ENCODE peak calls at places on chromosomes 1 and 21, in nine cellular contexts. One of them, this sample, is unnamed.

GRCh38 chr1:15056515-15057285 is 96.8 kb upstream of the TMEM51 start:
- DNase-seq in HCT116: no peak
- DNase-seq in OCI-LY7: no peak
- DNase-seq in PC-3: peak
- DNase-seq in GM23248: peak
- DNase-seq in GM23338: no peak
- DNase-seq in SK-N-SH: peak
- DNase-seq in neural progenitor cell: no peak
- DNase-seq in MM.1S: no peak
- DNase-seq in this sample: no peak

GRCh38 chr21:17693801-17694200 is 81.1 kb upstream of the BTG3 start:
- DNase-seq in HCT116: no peak
- DNase-seq in OCI-LY7: no peak
- DNase-seq in PC-3: no peak
- DNase-seq in GM23248: no peak
- DNase-seq in GM23338: no peak
- DNase-seq in SK-N-SH: no peak
- DNase-seq in neural progenitor cell: no peak
- DNase-seq in MM.1S: no peak
- DNase-seq in this sample: no peak

GRCh38 chr1:200896571-200897187 is 2.0 kb downstream of the INAVA start:
- DNase-seq in HCT116: peak
- DNase-seq in OCI-LY7: no peak
- DNase-seq in PC-3: peak
- DNase-seq in GM23248: no peak
- DNase-seq in GM23338: peak
- DNase-seq in SK-N-SH: no peak
- DNase-seq in neural progenitor cell: no peak
- DNase-seq in MM.1S: no peak
- DNase-seq in this sample: peak

GRCh38 chr1:229388876-229389580 is 44.9 kb downstream of the ACTA1 start:
- DNase-seq in HCT116: no peak
- DNase-seq in OCI-LY7: no peak
- DNase-seq in PC-3: peak
- DNase-seq in GM23248: peak
- DNase-seq in GM23338: no peak
- DNase-seq in SK-N-SH: no peak
- DNase-seq in neural progenitor cell: no peak
- DNase-seq in MM.1S: no peak
- DNase-seq in this sample: no peak

GRCh38 chr1:109770331-109771095 is 6.8 kb upstream of the EPS8L3 start:
- DNase-seq in HCT116: no peak
- DNase-seq in OCI-LY7: no peak
- DNase-seq in PC-3: no peak
- DNase-seq in GM23248: no peak
- DNase-seq in GM23338: no peak
- DNase-seq in SK-N-SH: no peak
- DNase-seq in neural progenitor cell: no peak
- DNase-seq in MM.1S: no peak
- DNase-seq in this sample: no peak

GRCh38 chr1:163162281-163162937 is 40.3 kb downstream of the RGS5 start:
- DNase-seq in HCT116: no peak
- DNase-seq in OCI-LY7: no peak
- DNase-seq in PC-3: no peak
- DNase-seq in GM23248: peak
- DNase-seq in GM23338: no peak
- DNase-seq in SK-N-SH: no peak
- DNase-seq in neural progenitor cell: no peak
- DNase-seq in MM.1S: no peak
- DNase-seq in this sample: no peak

GRCh38 chr1:3785045-3785444 is 11.3 kb downstream of the LRRC47 start:
- DNase-seq in HCT116: no peak
- DNase-seq in OCI-LY7: no peak
- DNase-seq in PC-3: no peak
- DNase-seq in GM23248: no peak
- DNase-seq in GM23338: no peak
- DNase-seq in SK-N-SH: no peak
- DNase-seq in neural progenitor cell: no peak
- DNase-seq in MM.1S: no peak
- DNase-seq in this sample: peak

GRCh38 chr1:20081331-20081810 is 11.4 kb downstream of the PLA2G5 start:
- DNase-seq in HCT116: no peak
- DNase-seq in OCI-LY7: no peak
- DNase-seq in PC-3: no peak
- DNase-seq in GM23248: no peak
- DNase-seq in GM23338: no peak
- DNase-seq in SK-N-SH: no peak
- DNase-seq in neural progenitor cell: no peak
- DNase-seq in MM.1S: no peak
- DNase-seq in this sample: no peak

GRCh38 chr1:27342778-27343638 is 1.2 kb downstream of the SYTL1 start:
- DNase-seq in HCT116: no peak
- DNase-seq in OCI-LY7: peak
- DNase-seq in PC-3: peak
- DNase-seq in GM23248: no peak
- DNase-seq in GM23338: no peak
- DNase-seq in SK-N-SH: no peak
- DNase-seq in neural progenitor cell: peak
- DNase-seq in MM.1S: no peak
- DNase-seq in this sample: peak

GRCh38 chr1:27343639-27344025 is 1.8 kb downstream of the SYTL1 start:
- DNase-seq in HCT116: no peak
- DNase-seq in OCI-LY7: peak
- DNase-seq in PC-3: no peak
- DNase-seq in GM23248: no peak
- DNase-seq in GM23338: no peak
- DNase-seq in SK-N-SH: no peak
- DNase-seq in neural progenitor cell: no peak
- DNase-seq in MM.1S: no peak
- DNase-seq in this sample: no peak

GRCh38 chr1:27345272-27345671 is 3.5 kb downstream of the SYTL1 start:
- DNase-seq in HCT116: no peak
- DNase-seq in OCI-LY7: no peak
- DNase-seq in PC-3: no peak
- DNase-seq in GM23248: no peak
- DNase-seq in GM23338: no peak
- DNase-seq in SK-N-SH: no peak
- DNase-seq in neural progenitor cell: no peak
- DNase-seq in MM.1S: no peak
- DNase-seq in this sample: no peak

GRCh38 chr1:27341525-27342252 is at the start of gene SYTL1:
- DNase-seq in HCT116: peak
- DNase-seq in OCI-LY7: peak
- DNase-seq in PC-3: peak
- DNase-seq in GM23248: peak
- DNase-seq in GM23338: peak
- DNase-seq in SK-N-SH: peak
- DNase-seq in neural progenitor cell: peak
- DNase-seq in MM.1S: peak
- DNase-seq in this sample: peak

GRCh38 chr1:27342391-27342777 is 562 bp downstream of the SYTL1 start:
- DNase-seq in HCT116: no peak
- DNase-seq in OCI-LY7: peak
- DNase-seq in PC-3: no peak
- DNase-seq in GM23248: no peak
- DNase-seq in GM23338: no peak
- DNase-seq in SK-N-SH: no peak
- DNase-seq in neural progenitor cell: no peak
- DNase-seq in MM.1S: no peak
- DNase-seq in this sample: no peak
- H3K4me3 ChIP-seq in HCT116: peak
- H3K4me3 ChIP-seq in OCI-LY7: peak
- H3K4me3 ChIP-seq in PC-3: peak
- H3K4me3 ChIP-seq in GM23248: no peak
- H3K4me3 ChIP-seq in GM23338: peak
- H3K4me3 ChIP-seq in SK-N-SH: no peak
- H3K4me3 ChIP-seq in neural progenitor cell: peak
- H3K4me3 ChIP-seq in MM.1S: peak
- H3K4me3 ChIP-seq in this sample: peak

GRCh38 chr21:45308211-45309068 is 20.7 kb upstream of the POFUT2 start:
- DNase-seq in HCT116: no peak
- DNase-seq in OCI-LY7: peak
- DNase-seq in PC-3: no peak
- DNase-seq in GM23248: no peak
- DNase-seq in GM23338: no peak
- DNase-seq in SK-N-SH: no peak
- DNase-seq in neural progenitor cell: no peak
- DNase-seq in MM.1S: no peak
- DNase-seq in this sample: peak

GRCh38 chr21:45305831-45306230 is 18.1 kb upstream of the POFUT2 start:
- DNase-seq in HCT116: no peak
- DNase-seq in OCI-LY7: no peak
- DNase-seq in PC-3: no peak
- DNase-seq in GM23248: no peak
- DNase-seq in GM23338: no peak
- DNase-seq in SK-N-SH: no peak
- DNase-seq in neural progenitor cell: no peak
- DNase-seq in MM.1S: no peak
- DNase-seq in this sample: no peak

GRCh38 chr21:45306453-45306831 is 18.7 kb upstream of the POFUT2 start:
- DNase-seq in HCT116: no peak
- DNase-seq in OCI-LY7: no peak
- DNase-seq in PC-3: no peak
- DNase-seq in GM23248: no peak
- DNase-seq in GM23338: no peak
- DNase-seq in SK-N-SH: no peak
- DNase-seq in neural progenitor cell: no peak
- DNase-seq in MM.1S: no peak
- DNase-seq in this sample: no peak

GRCh38 chr21:45304945-45305344 is 17.2 kb upstream of the POFUT2 start:
- DNase-seq in HCT116: no peak
- DNase-seq in OCI-LY7: no peak
- DNase-seq in PC-3: no peak
- DNase-seq in GM23248: no peak
- DNase-seq in GM23338: no peak
- DNase-seq in SK-N-SH: no peak
- DNase-seq in neural progenitor cell: no peak
- DNase-seq in MM.1S: no peak
- DNase-seq in this sample: no peak

DNA sequence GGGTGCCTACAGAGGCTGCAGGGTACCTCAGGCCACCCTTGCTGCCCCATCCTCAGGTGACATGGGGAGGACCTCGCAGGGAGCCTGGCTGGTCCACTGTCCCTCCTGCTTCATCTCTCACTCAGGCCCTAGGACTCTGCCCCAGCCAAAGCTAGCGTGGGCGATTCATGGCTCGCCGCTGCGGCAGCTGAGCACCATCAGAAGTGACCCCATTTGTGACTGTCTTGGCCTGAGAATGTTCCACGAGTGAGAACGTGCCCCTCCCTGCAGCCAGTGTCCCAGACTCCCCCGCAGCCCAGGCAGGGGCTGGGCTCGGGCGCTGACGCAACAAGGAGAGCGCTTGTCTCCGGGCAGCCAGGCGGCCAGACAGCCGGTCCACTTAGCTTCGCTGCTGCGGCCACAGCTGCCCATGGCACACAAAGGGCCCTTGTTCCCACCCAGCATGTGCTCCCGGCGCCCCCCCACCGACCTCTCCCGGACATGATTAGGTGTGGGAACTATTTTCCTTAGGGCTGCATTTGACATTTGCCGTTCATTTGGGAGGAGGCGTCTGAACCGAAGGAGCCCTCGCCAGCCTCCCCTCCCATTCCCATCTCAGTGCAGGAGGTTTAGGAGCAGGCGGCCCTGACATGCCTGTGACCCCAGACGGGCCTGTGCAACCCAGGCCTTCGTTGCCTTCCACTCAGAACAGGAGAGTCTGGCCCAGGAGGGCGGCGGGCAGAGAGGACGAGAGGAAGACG is 19.3 kb upstream of the POFUT2 start:
- DNase-seq in HCT116: no peak
- DNase-seq in OCI-LY7: no peak
- DNase-seq in PC-3: no peak
- DNase-seq in GM23248: peak
- DNase-seq in GM23338: no peak
- DNase-seq in SK-N-SH: no peak
- DNase-seq in neural progenitor cell: peak
- DNase-seq in MM.1S: no peak
- DNase-seq in this sample: no peak
- TF ChIP-seq EZH2phosphoT487 in HCT116: no peak
- TF ChIP-seq EZH2phosphoT487 in OCI-LY7: no peak
- TF ChIP-seq EZH2phosphoT487 in PC-3: no peak
- TF ChIP-seq EZH2phosphoT487 in GM23248: no peak
- TF ChIP-seq EZH2phosphoT487 in GM23338: no peak
- TF ChIP-seq EZH2phosphoT487 in SK-N-SH: no peak
- TF ChIP-seq EZH2phosphoT487 in neural progenitor cell: no peak
- TF ChIP-seq EZH2phosphoT487 in MM.1S: no peak
- TF ChIP-seq EZH2phosphoT487 in this sample: no peak

DNA sequence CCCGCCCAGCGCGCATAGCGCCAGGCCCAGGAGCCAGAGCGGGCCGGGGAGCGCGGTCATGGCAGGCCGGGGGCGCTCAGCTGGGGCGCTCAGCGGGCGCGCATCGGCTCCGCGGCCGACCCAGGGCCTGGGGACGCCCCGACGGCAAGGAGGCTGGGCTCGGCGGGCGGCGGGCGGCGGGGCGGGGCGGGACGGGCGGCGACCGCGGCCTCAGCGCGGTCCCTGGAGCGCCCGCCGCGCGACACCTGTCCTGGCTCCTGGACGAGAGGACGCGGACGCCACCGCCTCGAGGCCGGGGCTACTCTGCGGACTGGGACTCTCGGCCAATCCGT is 273 bp downstream of the BMP8B start:
- DNase-seq in HCT116: no peak
- DNase-seq in OCI-LY7: no peak
- DNase-seq in PC-3: no peak
- DNase-seq in GM23248: no peak
- DNase-seq in GM23338: peak
- DNase-seq in SK-N-SH: peak
- DNase-seq in neural progenitor cell: no peak
- DNase-seq in MM.1S: no peak
- DNase-seq in this sample: no peak
- H3K4me3 ChIP-seq in HCT116: peak
- H3K4me3 ChIP-seq in OCI-LY7: peak
- H3K4me3 ChIP-seq in PC-3: peak
- H3K4me3 ChIP-seq in GM23248: peak
- H3K4me3 ChIP-seq in GM23338: peak
- H3K4me3 ChIP-seq in SK-N-SH: no peak
- H3K4me3 ChIP-seq in neural progenitor cell: peak
- H3K4me3 ChIP-seq in MM.1S: peak
- H3K4me3 ChIP-seq in this sample: peak

DNA sequence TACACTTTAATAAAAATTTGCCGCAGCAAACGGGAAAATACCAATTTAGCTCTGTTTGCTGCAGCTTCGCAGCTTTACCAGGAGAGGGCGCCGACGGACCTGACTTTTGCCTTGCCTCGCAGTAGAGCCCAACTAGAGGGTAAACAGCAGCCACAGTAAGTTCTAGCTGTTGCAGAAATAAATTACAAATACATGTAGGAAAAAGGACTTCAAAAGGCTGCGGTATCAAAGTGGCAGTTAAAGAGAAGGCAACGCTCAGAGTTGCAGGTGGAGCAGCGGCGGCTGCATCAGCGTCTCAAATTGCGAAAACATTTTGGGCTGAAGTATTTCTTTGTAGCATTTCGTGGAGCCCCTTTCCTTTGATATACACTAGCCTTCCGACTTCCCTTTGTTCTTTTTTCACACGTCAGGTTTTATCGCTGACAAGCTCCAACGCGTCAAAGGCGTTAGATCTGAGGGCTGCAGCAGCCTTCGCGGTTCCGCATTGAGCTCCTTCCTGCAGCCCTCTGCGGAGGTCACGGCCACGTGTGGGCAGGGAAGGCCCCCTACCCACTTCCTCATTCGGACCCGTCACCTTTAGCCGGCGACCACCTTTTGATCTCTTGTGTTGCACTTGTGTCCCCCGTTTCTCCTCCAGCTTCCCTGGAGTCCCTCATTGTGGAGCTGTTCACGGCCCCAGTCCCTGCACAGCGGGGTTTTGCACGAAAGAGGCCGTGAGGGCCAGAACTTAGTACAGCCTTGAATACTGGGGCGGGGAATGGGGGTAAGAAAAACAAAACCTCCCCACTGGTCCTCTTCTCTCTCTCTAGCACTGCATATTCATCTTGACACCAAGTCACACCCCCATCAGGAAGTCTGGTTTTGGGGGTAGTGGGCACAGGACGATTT is 72.8 kb downstream of the S1PR1 start:
- DNase-seq in HCT116: no peak
- DNase-seq in OCI-LY7: peak
- DNase-seq in PC-3: peak
- DNase-seq in GM23248: peak
- DNase-seq in GM23338: peak
- DNase-seq in SK-N-SH: peak
- DNase-seq in neural progenitor cell: peak
- DNase-seq in MM.1S: peak
- DNase-seq in this sample: peak
- TF ChIP-seq EZH2phosphoT487 in HCT116: no peak
- TF ChIP-seq EZH2phosphoT487 in OCI-LY7: no peak
- TF ChIP-seq EZH2phosphoT487 in PC-3: no peak
- TF ChIP-seq EZH2phosphoT487 in GM23248: no peak
- TF ChIP-seq EZH2phosphoT487 in GM23338: no peak
- TF ChIP-seq EZH2phosphoT487 in SK-N-SH: no peak
- TF ChIP-seq EZH2phosphoT487 in neural progenitor cell: no peak
- TF ChIP-seq EZH2phosphoT487 in MM.1S: no peak
- TF ChIP-seq EZH2phosphoT487 in this sample: no peak

This sample was measured in hepatocyte.